ENCODE peak calls at places on chromosomes 13 and 19, in seven cellular contexts. O is SK-N-SH, F is H1, S is K562, J is HepG2, L is HCT116, P is GM12878. B is an unnamed sample.

GRCh38 chr13:29707876-29708543 is 112.5 kb upstream of the SLC7A1 start:
- DNase-seq in O (peak), F (peak), S (peak), J (peak), L (peak), P (no peak), B (peak)

GRCh38 chr19:23957660-23958281 is 43.1 kb downstream of the ZNF726 start:
- DNase-seq in O (no peak), F (no peak), S (no peak), J (no peak), L (peak), P (no peak), B (no peak)

GRCh38 chr13:112877496-112877895 is 91.5 kb upstream of the MCF2L start:
- DNase-seq in O (no peak), F (no peak), S (no peak), J (no peak), L (no peak), P (no peak), B (no peak)

GRCh38 chr13:110308377-110309158 is 1.5 kb downstream of the COL4A2 start:
- DNase-seq in O (peak), F (peak), S (no peak), J (no peak), L (no peak), P (no peak), B (peak)

GRCh38 chr13:111388851-111389500 is 68.5 kb downstream of the TEX29 start:
- DNase-seq in O (no peak), F (no peak), S (no peak), J (no peak), L (no peak), P (no peak), B (no peak)

GRCh38 chr13:97946951-97947588 is 6.4 kb upstream of the IPO5 start:
- DNase-seq in O (no peak), F (no peak), S (no peak), J (no peak), L (no peak), P (no peak), B (no peak)

GRCh38 chr19:55341191-55342043 is 1.7 kb downstream of the KMT5C start:
- DNase-seq in O (peak), F (peak), S (peak), J (peak), L (peak), P (no peak), B (peak)

GRCh38 chr13:71515639-71516038 is 351.4 kb downstream of the DACH1 start:
- DNase-seq in O (no peak), F (no peak), S (no peak), J (no peak), L (no peak), P (no peak), B (no peak)

GRCh38 chr13:108561152-108561551 is 68.3 kb upstream of the MYO16 start:
- DNase-seq in O (no peak), F (no peak), S (no peak), J (no peak), L (no peak), P (no peak), B (no peak)

GRCh38 chr19:52020506-52020905 is 7.7 kb downstream of the ZNF614 start:
- DNase-seq in O (no peak), F (no peak), S (no peak), J (no peak), L (no peak), P (no peak), B (no peak)

GRCh38 chr19:7461841-7462629 is 26.8 kb downstream of the PEX11G start:
- DNase-seq in O (peak), F (peak), S (no peak), J (no peak), L (no peak), P (no peak), B (no peak)

GRCh38 chr19:2048959-2049740 is 1.9 kb downstream of the MKNK2 start:
- DNase-seq in O (no peak), F (no peak), S (no peak), J (no peak), L (no peak), P (no peak), B (no peak)

GRCh38 chr13:25171517-25172302 is at the start of gene AMER2:
- DNase-seq in O (peak), F (peak), S (no peak), J (no peak), L (no peak), P (no peak), B (no peak)

GRCh38 chr13:48161530-48162179 is 66.8 kb upstream of the MED4 start:
- DNase-seq in O (no peak), F (no peak), S (no peak), J (no peak), L (no peak), P (no peak), B (no peak)

DNA sequence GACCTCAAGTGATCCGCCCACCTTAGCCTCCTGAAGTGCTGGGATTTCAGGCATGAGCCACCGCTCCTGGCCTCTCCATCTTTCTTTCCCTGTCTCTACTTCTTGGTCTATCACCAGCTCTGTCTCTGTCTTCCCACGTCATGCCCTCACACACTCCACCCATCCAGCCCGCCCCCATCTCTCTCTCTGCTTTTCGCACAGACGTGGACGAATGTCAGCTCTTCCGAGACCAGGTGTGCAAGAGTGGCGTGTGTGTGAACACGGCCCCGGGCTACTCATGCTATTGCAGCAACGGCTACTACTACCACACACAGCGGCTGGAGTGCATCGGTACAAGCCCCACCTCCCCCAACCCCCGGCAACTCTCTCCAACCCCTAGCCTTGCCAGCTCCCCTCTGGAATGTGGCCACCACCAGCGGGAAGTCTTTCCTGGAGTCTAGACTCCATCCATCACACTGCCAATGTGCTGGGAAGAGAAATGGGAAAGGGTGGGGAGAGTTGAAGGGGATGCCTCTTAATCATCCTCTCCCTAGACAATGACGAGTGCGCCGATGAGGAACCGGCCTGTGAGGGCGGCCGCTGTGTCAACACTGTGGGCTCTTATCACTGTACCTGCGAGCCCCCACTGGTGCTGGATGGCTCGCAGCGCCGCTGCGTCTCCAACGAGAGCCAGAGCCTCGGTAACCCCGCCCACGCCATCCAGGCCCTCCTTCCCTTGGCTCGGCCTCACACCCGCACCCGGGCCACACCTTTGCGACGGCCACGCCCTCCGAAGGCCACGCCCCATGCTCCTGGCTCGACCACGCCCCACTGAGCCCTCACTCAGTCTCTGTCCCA is 22.5 kb downstream of the LTBP4 start:
- DNase-seq in O (peak), F (peak), S (peak), J (peak), L (peak), P (no peak), B (peak)
- TF ChIP-seq JUND in O (no peak), F (no peak), S (peak), J (no peak), L (no peak), P (no peak), B (no peak)

GRCh38 chr13:102091231-102091630 is 310.6 kb downstream of the FGF14 start:
- DNase-seq in O (no peak), F (peak), S (no peak), J (no peak), L (peak), P (no peak), B (peak)
- TF ChIP-seq JUND in O (no peak), F (no peak), S (no peak), J (no peak), L (no peak), P (no peak), B (no peak)

DNA sequence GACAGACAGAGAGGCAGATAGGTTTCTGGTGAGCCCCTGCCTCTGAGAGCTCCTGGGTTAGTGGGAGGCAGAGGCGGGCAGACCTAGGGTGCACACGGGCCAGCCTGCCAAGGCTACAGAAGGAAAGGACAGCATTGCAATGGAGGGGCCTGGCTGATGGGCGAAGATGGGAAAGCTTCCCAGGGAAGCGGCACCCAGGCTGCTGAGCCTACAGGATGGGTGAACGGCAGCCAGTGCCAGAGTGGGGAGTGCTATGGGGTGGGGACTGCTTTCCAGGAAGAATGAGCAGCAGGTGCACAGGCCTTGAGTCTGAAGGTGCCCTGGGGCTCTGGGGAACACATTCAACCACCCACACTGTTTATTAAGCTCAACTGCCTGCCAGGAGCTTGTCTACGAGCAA is 702 bp upstream of the MAG start:
- DNase-seq in O (no peak), F (no peak), S (no peak), J (no peak), L (no peak), P (no peak), B (peak)
- TF ChIP-seq JUND in O (no peak), F (no peak), S (no peak), J (no peak), L (no peak), P (no peak), B (no peak)

GRCh38 chr13:45838171-45838745 is 13.3 kb downstream of the SIAH3 start:
- DNase-seq in O (peak), F (no peak), S (no peak), J (no peak), L (no peak), P (no peak), B (no peak)

GRCh38 chr13:45833663-45834062 is 17.9 kb downstream of the SIAH3 start:
- DNase-seq in O (no peak), F (peak), S (no peak), J (no peak), L (peak), P (no peak), B (peak)

GRCh38 chr13:45831851-45832250 is 19.7 kb downstream of the SIAH3 start:
- DNase-seq in O (no peak), F (peak), S (no peak), J (no peak), L (no peak), P (no peak), B (no peak)

GRCh38 chr13:45833242-45833641 is 18.3 kb downstream of the SIAH3 start:
- DNase-seq in O (no peak), F (peak), S (no peak), J (no peak), L (no peak), P (no peak), B (no peak)

DNA sequence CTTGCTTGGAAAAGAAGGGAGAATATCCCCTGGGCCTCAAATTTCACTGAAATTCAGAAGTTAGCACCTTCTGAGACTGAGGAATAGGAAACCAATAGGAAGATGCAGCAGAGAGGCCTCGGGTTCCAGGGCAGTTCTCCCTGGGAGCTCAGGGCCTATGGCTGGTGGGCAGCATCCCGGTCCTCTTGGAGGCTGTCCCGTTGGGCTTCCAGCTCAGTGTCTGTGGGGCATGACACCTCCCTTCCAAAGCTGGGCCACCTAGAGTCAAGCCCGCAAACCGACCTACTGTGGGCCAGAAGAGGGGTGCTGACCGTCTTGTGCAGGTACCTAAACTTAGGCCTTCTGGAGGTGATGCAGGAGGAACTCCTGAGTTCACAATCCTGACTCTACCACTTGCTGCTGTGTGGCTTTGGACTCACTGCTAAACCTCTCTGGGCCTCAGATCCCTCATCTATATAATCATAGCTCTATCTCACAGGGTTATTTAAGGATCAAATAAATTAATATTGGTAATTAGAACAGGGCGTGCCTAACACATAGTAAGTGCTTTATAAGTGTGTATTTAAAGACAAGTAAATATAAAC is 17.1 kb downstream of the SIAH3 start:
- DNase-seq in O (no peak), F (peak), S (no peak), J (no peak), L (no peak), P (no peak), B (no peak)
- TF ChIP-seq JUND in O (no peak), F (no peak), S (no peak), J (no peak), L (no peak), P (no peak), B (no peak)

DNA sequence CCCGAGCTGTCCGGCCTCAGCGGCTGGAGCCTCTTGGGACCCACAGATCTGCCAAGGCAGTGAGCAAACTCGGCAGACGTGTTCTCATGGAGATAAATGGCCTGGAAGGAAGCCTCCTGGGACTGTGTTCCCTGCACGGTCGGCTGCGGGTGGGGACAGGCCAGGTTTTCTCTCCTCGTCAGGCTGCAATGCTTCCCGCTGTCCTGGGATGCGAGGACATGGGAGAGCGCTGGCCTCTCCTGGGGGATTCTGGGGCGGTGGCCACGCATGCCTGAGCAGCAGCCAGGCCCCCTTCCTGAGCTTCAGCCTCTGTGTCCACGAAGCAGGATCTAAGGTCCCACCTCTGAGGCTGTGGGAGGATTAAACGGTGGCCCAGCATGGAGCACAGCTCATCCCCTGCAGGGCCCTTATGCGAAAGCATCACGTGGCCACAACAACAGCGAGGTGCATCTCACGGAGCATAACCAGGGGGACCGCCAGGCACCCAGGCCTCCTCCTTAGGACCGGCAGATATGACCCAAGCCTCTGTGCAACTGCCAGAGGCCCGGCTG is 21.2 kb upstream of the C13orf46 start:
- DNase-seq in O (no peak), F (no peak), S (no peak), J (no peak), L (no peak), P (no peak), B (no peak)
- TF ChIP-seq JUND in O (no peak), F (no peak), S (no peak), J (no peak), L (no peak), P (no peak), B (no peak)

DNA sequence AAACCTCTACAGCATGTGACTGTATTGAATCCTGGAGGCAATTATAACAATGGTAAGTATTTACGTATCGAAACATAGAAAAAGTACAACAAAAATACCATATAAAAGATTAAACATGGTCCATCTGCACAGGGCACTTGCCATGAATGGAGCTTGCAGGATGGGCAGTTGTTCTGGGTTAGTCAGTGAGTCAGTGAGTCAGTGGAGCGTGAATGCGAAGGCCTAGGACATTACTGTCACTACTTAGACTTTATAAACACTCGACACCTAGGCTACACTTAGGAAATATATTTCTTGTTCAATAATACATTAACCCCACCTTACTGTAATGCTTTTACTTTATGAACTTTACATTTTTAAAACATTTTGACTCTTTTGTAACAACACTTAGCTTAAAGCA is 35.6 kb upstream of the TMTC4 start:
- DNase-seq in O (no peak), F (no peak), S (no peak), J (no peak), L (no peak), P (no peak), B (no peak)
- TF ChIP-seq JUND in O (no peak), F (no peak), S (no peak), J (no peak), L (no peak), P (no peak), B (no peak)

GRCh38 chr13:27170521-27171243 is 929 bp downstream of the USP12 start:
- DNase-seq in O (no peak), F (peak), S (peak), J (peak), L (peak), P (no peak), B (peak)
- TF ChIP-seq JUND in O (no peak), F (no peak), S (no peak), J (no peak), L (no peak), P (no peak), B (no peak)

GRCh38 chr19:5345895-5346386 is 5.3 kb upstream of the PTPRS start:
- DNase-seq in O (no peak), F (no peak), S (no peak), J (no peak), L (no peak), P (no peak), B (no peak)
- TF ChIP-seq JUND in O (no peak), F (no peak), S (no peak), J (peak), L (peak), P (no peak), B (no peak)

GRCh38 chr13:42028113-42028799 is 20.2 kb upstream of the DGKH start:
- DNase-seq in O (no peak), F (no peak), S (no peak), J (peak), L (no peak), P (no peak), B (no peak)
- TF ChIP-seq JUND in O (no peak), F (no peak), S (no peak), J (no peak), L (no peak), P (no peak), B (no peak)

B was measured in T47D.